ENCODE peak calls at places on chromosomes 6 and 20, in four cellular contexts. D, B, V and A are unnamed samples.

GRCh38 chr20:58651823-58652605 is 931 bp downstream of the STX16 start:
- DNase-seq in B (peak), D (peak), V (peak), A (peak)

GRCh38 chr20:63837475-63837874 is 6.4 kb upstream of the ZBTB46 start:
- DNase-seq in D (no peak), V (no peak), B (no peak), A (no peak)

GRCh38 chr6:24861934-24862333 is 63.2 kb upstream of the ARMH2 start:
- DNase-seq in B (no peak), D (no peak), V (no peak), A (no peak)

GRCh38 chr6:10659697-10660348 is 34.6 kb downstream of the C6orf52 start:
- DNase-seq in V (no peak), B (peak), D (no peak), A (no peak)

GRCh38 chr6:75156186-75156878 is 49.5 kb downstream of the COL12A1 start:
- DNase-seq in B (no peak), D (no peak), V (no peak), A (no peak)

GRCh38 chr6:96522469-96523009 is 933 bp downstream of the UFL1 start:
- DNase-seq in B (no peak), V (no peak), D (no peak), A (no peak)

GRCh38 chr6:4840169-4840568 is 64.0 kb downstream of the CDYL start:
- DNase-seq in B (no peak), V (no peak), D (no peak), A (no peak)

GRCh38 chr20:11090751-11091150 is 417.0 kb upstream of the JAG1 start:
- DNase-seq in V (no peak), D (no peak), B (no peak), A (no peak)

GRCh38 chr20:47800619-47801018 is 15.3 kb upstream of the SULF2 start:
- DNase-seq in B (no peak), V (no peak), D (no peak), A (no peak)

GRCh38 chr6:17962436-17963031 is 24.9 kb downstream of the KIF13A start:
- DNase-seq in B (no peak), V (peak), D (no peak), A (peak)

GRCh38 chr20:59013959-59014608 is 5.1 kb upstream of the TUBB1 start:
- DNase-seq in D (no peak), B (peak), V (no peak), A (no peak)

GRCh38 chr6:49453221-49453620 is 9.8 kb downstream of the MMUT start:
- DNase-seq in V (no peak), B (no peak), D (no peak), A (no peak)

GRCh38 chr6:39617023-39617422 is 108.2 kb downstream of the KIF6 start:
- DNase-seq in V (no peak), D (no peak), B (no peak), A (no peak)

GRCh38 chr20:38032585-38033329 is 499 bp downstream of the TTI1 start:
- DNase-seq in V (no peak), D (no peak), B (no peak), A (peak)

GRCh38 chr6:11659757-11660156 is 118.8 kb downstream of the ADTRP start:
- DNase-seq in B (no peak), V (no peak), D (no peak), A (no peak)

GRCh38 chr20:19974621-19975435 is 42.3 kb upstream of the NAA20 start:
- DNase-seq in V (peak), B (peak), D (peak), A (peak)

GRCh38 chr6:40082278-40083043 is 148.2 kb upstream of the MOCS1 start:
- DNase-seq in B (no peak), V (no peak), D (no peak), A (no peak)

GRCh38 chr6:142809947-142810346 is 135.0 kb downstream of the HIVEP2 start:
- DNase-seq in B (no peak), V (no peak), D (no peak), A (no peak)

GRCh38 chr6:14017626-14018475 is 93.1 kb downstream of the RNF182 start:
- DNase-seq in B (no peak), V (no peak), D (no peak), A (peak)

GRCh38 chr6:82616386-82617028 is 252.9 kb downstream of the TPBG start:
- DNase-seq in D (no peak), B (no peak), V (no peak), A (no peak)

GRCh38 chr20:45974896-45975565 is 3.0 kb upstream of the ZNF335 start:
- DNase-seq in B (no peak), V (no peak), D (no peak), A (no peak)

GRCh38 chr6:30325150-30325872 is 1.4 kb upstream of the TRIM39 start:
- DNase-seq in B (no peak), D (no peak), V (peak), A (no peak)

GRCh38 chr20:61896058-61896961 is 169.4 kb downstream of the TAF4 start:
- DNase-seq in B (peak), V (peak), D (no peak), A (peak)

GRCh38 chr6:56403663-56404200 is 156.4 kb upstream of the COL21A1 start:
- DNase-seq in V (no peak), B (no peak), D (no peak), A (no peak)

GRCh38 chr6:56408976-56409375 is 161.6 kb upstream of the COL21A1 start:
- DNase-seq in B (no peak), V (no peak), D (no peak), A (no peak)

GRCh38 chr6:56401477-56402070 is 154.2 kb upstream of the COL21A1 start:
- DNase-seq in B (no peak), D (no peak), V (no peak), A (no peak)

GRCh38 chr6:56407883-56408282 is 160.5 kb upstream of the COL21A1 start:
- DNase-seq in D (no peak), B (no peak), V (no peak), A (no peak)

GRCh38 chr6:56406276-56407269 is 159.2 kb upstream of the COL21A1 start:
- DNase-seq in V (no peak), D (no peak), B (no peak), A (no peak)
- TF ChIP-seq EP300 in V (no peak), D (no peak), B (no peak), A (no peak)

GRCh38 chr6:53544500-53545308 is at the start of gene GCLC:
- DNase-seq in V (peak), B (peak), D (peak), A (peak)

GRCh38 chr6:53544050-53544499 is 826 bp downstream of the GCLC start:
- DNase-seq in D (no peak), V (no peak), B (no peak), A (no peak)

GRCh38 chr6:53539561-53539960 is 5.3 kb downstream of the GCLC start:
- DNase-seq in D (no peak), V (no peak), B (no peak), A (no peak)

GRCh38 chr6:53543341-53544010 is 1.4 kb downstream of the GCLC start:
- DNase-seq in B (no peak), V (no peak), D (no peak), A (no peak)

DNA sequence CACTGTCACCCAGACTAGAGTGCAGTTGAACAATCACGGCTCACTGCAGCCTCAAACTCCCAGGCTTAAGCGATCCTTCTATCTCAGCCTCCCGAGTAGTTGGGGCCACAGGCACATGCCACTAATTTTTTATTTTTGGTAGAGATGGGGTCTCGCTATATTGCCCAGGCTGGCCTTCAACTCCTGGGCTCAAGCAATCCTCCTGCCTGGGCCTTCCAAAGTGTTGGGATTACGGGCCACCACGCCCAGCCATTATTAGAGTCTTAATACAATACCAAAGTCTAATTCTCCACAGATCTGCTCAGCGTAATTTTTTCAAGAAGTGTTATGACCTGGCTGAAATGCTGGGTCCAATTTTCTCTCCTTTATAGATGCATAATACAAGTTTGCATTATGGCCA is 3.0 kb downstream of the GCLC start:
- DNase-seq in D (no peak), V (no peak), B (no peak), A (no peak)
- TF ChIP-seq POLR2AphosphoS5 in D (no peak), V (no peak), B (no peak), A (no peak)

DNA sequence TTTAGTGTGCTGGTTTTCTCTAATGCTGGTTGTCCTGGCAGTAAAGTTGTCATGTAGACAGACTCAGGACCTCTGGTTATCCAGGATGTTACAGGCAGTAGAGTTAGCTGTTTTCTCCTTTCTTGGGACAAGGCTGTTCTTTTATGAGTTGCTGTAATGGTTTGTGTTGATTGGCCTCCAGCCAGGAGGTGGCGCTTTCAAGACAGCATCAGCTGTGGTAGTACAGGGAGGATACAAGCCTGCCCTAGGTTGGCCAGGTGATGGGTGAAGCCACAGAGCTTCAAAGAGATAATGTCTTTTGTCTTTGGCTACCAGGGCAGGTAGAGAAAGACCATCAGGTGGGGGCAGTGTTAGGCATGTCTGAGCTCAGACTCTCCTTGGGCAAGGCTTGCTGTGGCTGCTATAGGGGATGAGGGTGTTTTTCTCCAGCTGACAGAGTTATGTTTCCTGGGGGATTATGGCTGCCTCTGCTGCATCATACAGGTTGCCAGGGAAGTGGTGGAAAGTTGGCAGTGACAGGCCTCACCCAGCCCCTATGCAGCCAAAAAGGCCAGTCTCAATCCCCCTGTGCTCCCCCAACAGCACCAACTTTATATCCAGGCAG is 127.2 kb upstream of the TAB2 start:
- DNase-seq in V (peak), D (peak), B (peak), A (peak)
- TF ChIP-seq CTCF in V (no peak), D (no peak), B (peak), A (no peak)

DNA sequence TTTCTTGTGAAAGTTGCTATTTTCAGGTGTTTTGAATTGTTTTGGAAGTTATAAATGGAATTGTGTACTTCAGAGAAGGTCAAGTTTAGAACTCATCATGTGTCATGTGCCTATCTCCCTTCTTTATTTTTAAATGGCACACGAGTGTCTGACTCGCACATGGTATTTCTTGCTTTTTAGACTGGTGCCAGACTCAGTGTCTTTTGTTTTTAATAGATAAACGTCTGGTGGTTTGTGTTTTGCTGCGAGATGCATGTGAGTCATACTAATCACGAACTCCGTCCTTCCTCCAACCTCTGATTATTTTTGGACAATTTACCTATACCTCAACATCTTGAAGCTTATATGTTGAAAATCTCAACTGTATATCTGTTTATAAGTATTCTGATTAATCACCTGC is 292.1 kb downstream of the CDKAL1 start:
- DNase-seq in V (no peak), B (no peak), D (no peak), A (no peak)
- TF ChIP-seq EP300 in V (no peak), B (no peak), D (no peak), A (no peak)

DNA sequence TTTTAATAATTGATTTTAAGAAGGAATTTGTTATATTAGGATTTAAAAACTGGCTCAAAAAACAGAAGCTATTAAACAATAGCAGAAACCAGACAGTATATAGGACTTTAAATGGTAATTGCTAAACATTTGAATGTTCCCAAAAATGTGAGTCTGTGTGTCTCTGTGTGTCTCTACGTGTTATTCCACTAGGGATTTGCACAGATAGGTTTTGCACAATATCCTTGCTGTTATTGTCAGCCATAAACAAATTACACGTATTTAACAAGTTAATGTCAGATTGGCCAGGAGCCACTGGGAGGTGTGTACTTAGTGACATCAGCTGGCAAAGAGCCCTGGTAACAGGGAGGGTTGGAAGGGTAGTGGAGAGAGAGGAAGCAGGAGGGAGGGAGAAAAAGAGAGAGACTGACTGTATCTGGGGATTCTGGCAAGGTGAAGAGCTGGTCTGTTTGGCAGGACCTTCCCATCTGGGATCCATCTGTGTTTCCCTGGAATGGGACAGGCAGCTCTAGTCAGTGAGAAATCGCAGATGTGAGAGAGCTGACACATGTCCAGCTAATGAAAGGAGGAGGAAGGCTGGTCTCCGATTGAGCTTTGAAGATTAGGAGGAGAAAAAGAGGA is 72.2 kb downstream of the CBFA2T2 start:
- DNase-seq in D (peak), B (no peak), V (peak), A (peak)
- TF ChIP-seq POLR2AphosphoS5 in D (peak), B (no peak), V (peak), A (no peak)